ENCODE peak calls at places on chromosomes 3 and 15, in six cellular contexts. K is gastrocnemius medialis, C is IMR-90, L is HCT116, V is body of pancreas, G is right lobe of liver. R is an unnamed sample.
A peak's percentile ranks its signal among the peaks of the same experiment; 100 is the strongest.

GRCh38 chr3:71713041-71713440 is 12.2 kb downstream of the EIF4E3 start:
- ATAC-seq in G (no peak), C (no peak), K (no peak), L (no peak), V (no peak), R (no peak)

GRCh38 chr3:16828815-16829214 is 55.9 kb upstream of the PLCL2 start:
- ATAC-seq in L (peak; percentile 82), V (peak; percentile 82), K (peak; percentile 46), C (no peak), G (peak; percentile 74), R (no peak)

GRCh38 chr3:73727117-73727802 is 102.5 kb upstream of the PDZRN3 start:
- ATAC-seq in C (peak; percentile 86), V (peak; percentile 30), G (no peak), K (peak; percentile 49), L (no peak), R (peak; percentile 88)

GRCh38 chr3:112682361-112682760 is 41.4 kb upstream of the CCDC80 start:
- ATAC-seq in L (no peak), G (no peak), C (no peak), K (no peak), V (no peak), R (no peak)

GRCh38 chr3:109072208-109072607 is 45.7 kb downstream of the MORC1 start:
- ATAC-seq in G (no peak), C (no peak), L (no peak), K (no peak), V (no peak), R (no peak)

GRCh38 chr3:128649264-128649663 is 1.4 kb downstream of the RPN1 start:
- ATAC-seq in G (no peak), L (no peak), V (no peak), C (no peak), K (no peak), R (no peak)

GRCh38 chr3:38267689-38268477 is 2.3 kb downstream of the SLC22A13 start:
- ATAC-seq in C (no peak), V (no peak), G (no peak), L (no peak), K (no peak), R (no peak)

GRCh38 chr15:84023636-84024035 is 211.9 kb upstream of the GOLGA6L4 start:
- ATAC-seq in C (no peak), K (no peak), G (peak; percentile 55), V (no peak), L (peak; percentile 86), R (no peak)

GRCh38 chr15:57364282-57365007 is 11.9 kb upstream of the CGNL1 start:
- ATAC-seq in G (no peak), C (peak; percentile 62), V (no peak), L (no peak), K (no peak), R (no peak)

GRCh38 chr3:145272684-145273083 is 888.3 kb downstream of the PLOD2 start:
- ATAC-seq in V (peak; percentile 24), G (no peak), C (no peak), K (peak; percentile 56), L (no peak), R (peak; percentile 85)

GRCh38 chr15:57356636-57357035 is 19.7 kb upstream of the CGNL1 start:
- ATAC-seq in K (no peak), C (peak; percentile 79), L (no peak), V (no peak), G (no peak), R (no peak)

GRCh38 chr3:126983276-126983652 is 349 bp downstream of the PLXNA1 start:
- ATAC-seq in G (no peak), C (peak; percentile 27), K (peak; percentile 44), L (peak; percentile 5), V (peak; percentile 25), R (peak; percentile 22)

GRCh38 chr3:137988152-137988551 is 21.8 kb upstream of the CLDN18 start:
- ATAC-seq in L (no peak), C (no peak), K (no peak), V (no peak), G (no peak), R (no peak)

GRCh38 chr3:57890874-57891273 is 117.3 kb upstream of the FLNB start:
- ATAC-seq in L (no peak), G (no peak), C (no peak), V (no peak), K (peak; percentile 97), R (peak; percentile 80)

GRCh38 chr3:44482721-44483120 is 5.3 kb upstream of the ZNF445 start:
- ATAC-seq in C (no peak), G (no peak), V (no peak), K (no peak), L (no peak), R (no peak)

GRCh38 chr15:84582583-84583157 is 18.1 kb upstream of the ZSCAN2 start:
- ATAC-seq in K (no peak), C (no peak), L (no peak), V (no peak), G (no peak), R (no peak)

GRCh38 chr3:160605315-160605714 is 39.9 kb upstream of the KPNA4 start:
- ATAC-seq in V (no peak), K (no peak), G (no peak), L (no peak), C (no peak), R (no peak)

GRCh38 chr3:42052132-42052866 is 38.9 kb upstream of the TRAK1 start:
- ATAC-seq in L (no peak), K (peak; percentile 12), C (peak; percentile 66), G (peak; percentile 6), V (no peak), R (peak; percentile 66)

GRCh38 chr3:81666502-81667121 is 94.8 kb downstream of the GBE1 start:
- ATAC-seq in V (no peak), K (no peak), C (no peak), G (peak; percentile 69), L (no peak), R (no peak)

GRCh38 chr3:137050281-137050680 is 92.5 kb downstream of the IL20RB start:
- ATAC-seq in G (no peak), K (no peak), V (no peak), L (no peak), C (no peak), R (no peak)

GRCh38 chr3:21624514-21624913 is 126.5 kb downstream of the ZNF385D start:
- ATAC-seq in G (no peak), K (no peak), V (peak; percentile 27), L (no peak), C (no peak), R (peak; percentile 54)

GRCh38 chr3:35486295-35486694 is 153.0 kb upstream of the ARPP21 start:
- ATAC-seq in V (no peak), L (no peak), C (no peak), G (peak; percentile 23), K (no peak), R (no peak)

GRCh38 chr3:196012481-196012880 is 69.4 kb downstream of the TFRC start:
- ATAC-seq in K (no peak), L (no peak), V (no peak), G (no peak), C (no peak), R (no peak)

GRCh38 chr15:73078722-73079121 is 26.5 kb downstream of the NEO1 start:
- ATAC-seq in G (peak; percentile 64), L (no peak), K (no peak), C (peak; percentile 66), V (no peak), R (no peak)

GRCh38 chr15:66390670-66391069 is 4.0 kb downstream of the MAP2K1 start:
- ATAC-seq in G (no peak), C (no peak), L (no peak), V (no peak), K (no peak), R (no peak)

GRCh38 chr3:23735575-23736326 is 70.0 kb upstream of the UBE2E1 start:
- ATAC-seq in K (no peak), G (no peak), C (no peak), V (no peak), L (no peak), R (no peak)

GRCh38 chr3:36175916-36176461 is 204.3 kb upstream of the STAC start:
- ATAC-seq in K (no peak), L (no peak), G (no peak), V (no peak), C (no peak), R (no peak)

DNA sequence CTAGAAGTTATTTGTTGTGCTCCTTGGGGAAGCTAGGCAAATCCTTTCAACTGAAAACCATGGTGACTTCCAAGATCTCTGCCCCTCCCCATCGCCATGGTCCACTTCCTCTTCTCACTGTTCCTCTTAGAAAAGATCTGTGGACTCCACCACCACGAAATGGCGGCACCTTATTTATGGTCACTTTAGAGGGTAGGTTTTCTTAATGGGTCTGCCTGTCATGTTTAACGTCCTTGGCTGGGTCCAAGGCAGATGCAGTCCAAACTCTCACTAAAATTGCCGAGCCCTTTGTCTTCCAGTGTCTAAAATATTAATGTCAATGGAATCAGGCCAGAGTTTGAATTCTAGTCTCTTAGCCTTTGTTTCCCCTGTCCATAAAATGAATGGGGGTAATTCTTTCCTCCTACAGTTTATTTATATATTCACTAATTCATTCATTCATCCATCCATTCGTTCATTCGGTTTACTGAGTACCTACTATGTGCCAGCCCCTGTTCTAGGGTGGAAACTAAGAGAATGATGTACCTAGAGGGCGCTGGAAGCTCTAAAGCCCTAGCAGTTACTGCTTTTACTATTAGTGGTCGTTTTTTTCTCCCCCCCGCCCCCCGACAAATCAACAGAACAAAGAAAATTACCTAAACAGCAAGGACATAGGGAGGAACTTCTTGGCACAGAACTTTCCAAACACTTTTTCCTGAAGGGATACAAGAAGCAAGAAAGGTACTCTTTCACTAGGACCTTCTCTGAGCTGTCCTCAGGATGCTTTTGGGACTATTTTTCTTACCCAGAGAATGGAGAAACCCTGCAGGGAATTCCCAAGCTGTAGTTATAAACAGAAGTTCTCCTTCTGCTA is 661 bp downstream of the PATL2 start:
- ATAC-seq in C (no peak), L (peak; percentile 1), G (peak; percentile 9), K (peak; percentile 6), V (peak; percentile 1), R (no peak)
- TF ChIP-seq POLR2A in C (no peak), L (no peak), G (no peak), K (peak; percentile 23), V (no peak), R (no peak)

GRCh38 chr3:185585862-185586643 is at the start of gene SENP2:
- ATAC-seq in L (peak; percentile 98), G (peak; percentile 95), V (peak; percentile 97), K (peak; percentile 99), C (peak; percentile 98), R (peak; percentile 99)
- TF ChIP-seq POLR2A in L (peak; percentile 62), G (peak; percentile 78), V (peak; percentile 95), K (peak; percentile 80), C (peak; percentile 93), R (peak; percentile 88)

GRCh38 chr3:27542469-27542868 is 58.3 kb upstream of the SLC4A7 start:
- ATAC-seq in C (no peak), L (no peak), G (peak; percentile 63), K (peak; percentile 41), V (no peak), R (peak; percentile 22)
- TF ChIP-seq POLR2A in C (no peak), L (no peak), G (no peak), K (no peak), V (no peak), R (no peak)

DNA sequence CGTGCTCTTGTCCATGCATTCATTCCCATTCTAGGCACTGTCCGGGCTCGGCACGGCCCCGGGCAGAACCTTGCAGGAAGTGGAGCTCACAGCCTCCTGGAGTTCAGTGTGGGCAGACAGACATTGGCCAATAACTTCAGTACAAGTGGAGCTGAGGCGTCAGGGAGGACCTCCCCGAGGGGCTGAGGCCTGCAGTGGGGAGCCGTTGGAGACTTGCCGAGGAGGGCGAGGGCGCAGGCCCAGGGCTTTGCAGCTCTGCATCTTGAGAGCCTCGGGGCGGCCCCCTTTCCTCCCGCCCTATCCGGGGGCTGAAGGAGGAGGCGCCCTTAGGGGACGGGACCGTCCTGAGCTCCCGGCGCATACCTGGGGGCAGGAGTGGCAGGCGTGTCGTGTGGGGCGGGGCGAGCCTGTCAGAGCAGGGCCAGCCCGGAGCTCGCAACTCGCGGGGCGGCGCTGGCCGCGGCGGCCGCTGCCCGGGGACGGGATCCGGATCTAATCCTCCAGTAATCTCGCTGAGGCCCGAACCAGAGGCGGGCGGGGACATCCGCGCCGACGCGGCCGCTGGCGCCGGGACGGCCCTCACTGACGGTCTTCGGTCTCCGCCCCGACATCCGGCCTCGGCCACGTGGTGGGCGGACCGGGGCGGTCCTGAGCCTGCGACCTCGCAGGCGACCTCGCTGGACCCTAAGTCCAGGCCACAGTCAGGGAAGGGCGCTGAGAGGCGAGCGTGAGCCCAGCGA is at the start of gene ACY1:
- ATAC-seq in K (peak; percentile 85), C (peak; percentile 88), L (peak; percentile 89), V (peak; percentile 86), G (peak; percentile 88), R (peak; percentile 93)
- TF ChIP-seq POLR2A in K (peak; percentile 75), C (peak; percentile 74), L (peak; percentile 18), V (peak; percentile 71), G (peak; percentile 95), R (peak; percentile 76)